ENCODE peak calls at places on chromosomes 11 and 22, in five cellular contexts. I is HEK293T, T is neuronal stem cell, L is stomach, M is non-pigmented ciliary epithelial cell. Z is an unnamed sample.

GRCh38 chr11:27571151-27571840 is 64.7 kb upstream of the LIN7C start:
- DNase-seq in I (no peak), T (no peak), L (no peak), M (peak), Z (no peak)

GRCh38 chr22:44088976-44089570 is 65.0 kb downstream of the PARVB start:
- DNase-seq in I (no peak), T (no peak), L (no peak), M (peak), Z (no peak)

GRCh38 chr11:10305262-10305963 is 540 bp downstream of the ADM start:
- DNase-seq in I (peak), T (no peak), L (peak), M (no peak), Z (peak)

GRCh38 chr11:88629496-88629895 is 292.0 kb upstream of the CTSC start:
- DNase-seq in I (no peak), T (no peak), L (no peak), M (no peak), Z (no peak)

GRCh38 chr11:75292943-75293342 is 52.4 kb downstream of the TPBGL start:
- DNase-seq in I (no peak), T (no peak), L (no peak), M (no peak), Z (no peak)

GRCh38 chr11:106482920-106483761 is 405.7 kb downstream of the AASDHPPT start:
- DNase-seq in I (no peak), T (no peak), L (no peak), M (no peak), Z (no peak)

GRCh38 chr11:110096369-110096976 is 3.3 kb downstream of the ZC3H12C start:
- DNase-seq in I (no peak), T (no peak), L (no peak), M (no peak), Z (no peak)

GRCh38 chr11:64123102-64123434 is 42.8 kb downstream of the MACROD1 start:
- DNase-seq in I (no peak), T (no peak), L (peak), M (no peak), Z (no peak)

GRCh38 chr22:50473088-50473487 is 1.7 kb downstream of the SBF1 start:
- DNase-seq in I (peak), T (no peak), L (no peak), M (no peak), Z (no peak)

GRCh38 chr22:50253046-50253580 is 2.0 kb upstream of the HDAC10 start:
- DNase-seq in I (no peak), T (no peak), L (no peak), M (no peak), Z (no peak)

GRCh38 chr11:112179601-112180000 is 4.3 kb downstream of the BCO2 start:
- DNase-seq in I (no peak), T (no peak), L (no peak), M (no peak), Z (no peak)

GRCh38 chr11:10701982-10702381 is 8.4 kb upstream of the IRAG1 start:
- DNase-seq in I (no peak), T (no peak), L (no peak), M (no peak), Z (no peak)

GRCh38 chr11:105168457-105168856 is 28.9 kb upstream of the CARD18 start:
- DNase-seq in I (no peak), T (no peak), L (no peak), M (no peak), Z (no peak)

GRCh38 chr11:123356539-123356938 is 73.5 kb upstream of the GRAMD1B start:
- DNase-seq in I (no peak), T (no peak), L (no peak), M (no peak), Z (no peak)

Z was measured in endothelial cell.